ENCODE peak calls at places on chromosomes 3 and 15, in four cellular contexts. F, C, W and U are unnamed samples.

GRCh38 chr3:52704611-52705437 is 767 bp downstream of the GLT8D1 start:
- DNase-seq in W (peak), C (no peak), F (no peak), U (no peak)

GRCh38 chr15:48966595-48967301 is 3.0 kb upstream of the SHC4 start:
- DNase-seq in W (no peak), C (peak), F (no peak), U (no peak)

GRCh38 chr3:74693696-74694393 is 79.4 kb upstream of the CNTN3 start:
- DNase-seq in W (no peak), C (no peak), F (no peak), U (no peak)

GRCh38 chr3:65436580-65436979 is 602.1 kb downstream of the MAGI1 start:
- DNase-seq in F (peak), C (no peak), W (peak), U (peak)

GRCh38 chr15:41773332-41773728 is 954 bp upstream of the MAPKBP1 start:
- DNase-seq in C (no peak), F (no peak), W (no peak), U (no peak)

GRCh38 chr3:179852117-179852886 is 184.4 kb downstream of the PEX5L start:
- DNase-seq in C (peak), F (peak), W (no peak), U (no peak)

GRCh38 chr3:139937674-139938279 is 2.8 kb downstream of the CLSTN2 start:
- DNase-seq in C (no peak), F (peak), W (peak), U (peak)

GRCh38 chr3:15478300-15478979 is 43.1 kb downstream of the COLQ start:
- DNase-seq in F (no peak), W (no peak), C (no peak), U (no peak)

GRCh38 chr3:141789281-141789680 is 26.1 kb downstream of the GRK7 start:
- DNase-seq in W (no peak), F (peak), C (no peak), U (no peak)

GRCh38 chr3:105828703-105829102 is 40.1 kb downstream of the CBLB start:
- DNase-seq in F (no peak), C (no peak), W (no peak), U (no peak)

GRCh38 chr3:48232734-48233133 is 8.2 kb upstream of the ZNF589 start:
- DNase-seq in F (peak), W (peak), C (no peak), U (peak)

GRCh38 chr15:51375966-51376640 is 34.6 kb downstream of the GLDN start:
- DNase-seq in C (no peak), F (no peak), W (no peak), U (no peak)

GRCh38 chr3:57110797-57111196 is 50.3 kb downstream of the SPATA12 start:
- DNase-seq in C (no peak), F (no peak), W (peak), U (peak)

GRCh38 chr3:126340596-126340942 is 16.6 kb downstream of the KLF15 start:
- DNase-seq in W (no peak), C (no peak), F (no peak), U (no peak)

GRCh38 chr15:38069001-38069400 is 134.6 kb downstream of the TMCO5A start:
- DNase-seq in C (no peak), F (no peak), W (no peak), U (no peak)

GRCh38 chr3:15782429-15782828 is 15.3 kb downstream of the ANKRD28 start:
- DNase-seq in F (no peak), C (no peak), W (no peak), U (no peak)

GRCh38 chr3:54173371-54173770 is 51.0 kb downstream of the CACNA2D3 start:
- DNase-seq in W (no peak), F (no peak), C (no peak), U (no peak)

GRCh38 chr15:60137711-60138396 is 133.7 kb downstream of the FOXB1 start:
- DNase-seq in W (no peak), F (no peak), C (no peak), U (no peak)

GRCh38 chr15:65862682-65863081 is 6.6 kb upstream of the RAB11A start:
- DNase-seq in C (no peak), F (peak), W (peak), U (peak)

GRCh38 chr15:81168680-81169079 is 28.0 kb upstream of the IL16 start:
- DNase-seq in W (no peak), F (no peak), C (no peak), U (no peak)

GRCh38 chr3:45103334-45103733 is 42.8 kb downstream of the CDCP1 start:
- DNase-seq in W (no peak), C (no peak), F (no peak), U (no peak)

GRCh38 chr3:36373084-36373483 is 7.2 kb upstream of the STAC start:
- DNase-seq in W (no peak), C (no peak), F (no peak), U (no peak)